ENCODE peak calls at places on chromosomes 1 and 21, in seven cellular contexts. One of them, this sample, is unnamed.

GRCh38 chr1:159851386-159851785 is 11.1 kb downstream of the VSIG8 start:
- DNase-seq in psoas muscle: no peak
- DNase-seq in HTR-8/SVneo: no peak
- DNase-seq in GF-D8: no peak
- DNase-seq in cardiac muscle cell: no peak
- DNase-seq in GM20000: no peak
- DNase-seq in nephron progenitor cell: no peak
- DNase-seq in this sample: peak; percentile 46

GRCh38 chr1:67890862-67891261 is 57.6 kb upstream of the GNG12 start:
- DNase-seq in HTR-8/SVneo: no peak
- DNase-seq in nephron progenitor cell: no peak
- DNase-seq in cardiac muscle cell: no peak
- DNase-seq in psoas muscle: no peak
- DNase-seq in GF-D8: no peak
- DNase-seq in GM20000: no peak
- DNase-seq in this sample: no peak

GRCh38 chr1:108478429-108479015 is 28.4 kb downstream of the NBPF6 start:
- DNase-seq in GM20000: no peak
- DNase-seq in cardiac muscle cell: no peak
- DNase-seq in GF-D8: no peak
- DNase-seq in nephron progenitor cell: no peak
- DNase-seq in psoas muscle: no peak
- DNase-seq in HTR-8/SVneo: no peak
- DNase-seq in this sample: no peak

GRCh38 chr1:117657031-117657430 is 51.2 kb downstream of the TENT5C start:
- DNase-seq in GM20000: no peak
- DNase-seq in nephron progenitor cell: no peak
- DNase-seq in GF-D8: no peak
- DNase-seq in HTR-8/SVneo: peak; percentile 65
- DNase-seq in psoas muscle: peak; percentile 69
- DNase-seq in cardiac muscle cell: peak; percentile 84
- DNase-seq in this sample: no peak

GRCh38 chr1:33823830-33824229 is 40.0 kb upstream of the HMGB4 start:
- DNase-seq in GM20000: no peak
- DNase-seq in GF-D8: no peak
- DNase-seq in cardiac muscle cell: no peak
- DNase-seq in HTR-8/SVneo: no peak
- DNase-seq in nephron progenitor cell: no peak
- DNase-seq in psoas muscle: no peak
- DNase-seq in this sample: no peak

GRCh38 chr1:230029244-230029643 is 37.8 kb upstream of the GALNT2 start:
- DNase-seq in GF-D8: no peak
- DNase-seq in cardiac muscle cell: no peak
- DNase-seq in GM20000: no peak
- DNase-seq in psoas muscle: no peak
- DNase-seq in HTR-8/SVneo: no peak
- DNase-seq in nephron progenitor cell: no peak
- DNase-seq in this sample: no peak

GRCh38 chr1:59750612-59751395 is 63.9 kb upstream of the HOOK1 start:
- DNase-seq in GM20000: no peak
- DNase-seq in nephron progenitor cell: no peak
- DNase-seq in GF-D8: no peak
- DNase-seq in HTR-8/SVneo: peak; percentile 53
- DNase-seq in cardiac muscle cell: peak; percentile 86
- DNase-seq in psoas muscle: no peak
- DNase-seq in this sample: no peak

GRCh38 chr21:45534591-45535331 is 7.5 kb downstream of the SLC19A1 start:
- DNase-seq in nephron progenitor cell: no peak
- DNase-seq in HTR-8/SVneo: no peak
- DNase-seq in GM20000: no peak
- DNase-seq in cardiac muscle cell: peak; percentile 38
- DNase-seq in GF-D8: no peak
- DNase-seq in psoas muscle: peak; percentile 62
- DNase-seq in this sample: no peak

GRCh38 chr1:24109686-24110475 is 2.1 kb downstream of the MYOM3 start:
- DNase-seq in GF-D8: no peak
- DNase-seq in cardiac muscle cell: no peak
- DNase-seq in psoas muscle: peak; percentile 51
- DNase-seq in nephron progenitor cell: no peak
- DNase-seq in HTR-8/SVneo: no peak
- DNase-seq in GM20000: no peak
- DNase-seq in this sample: no peak

GRCh38 chr1:75616436-75617433 is 5.8 kb upstream of the SLC44A5 start:
- DNase-seq in psoas muscle: peak; percentile 49
- DNase-seq in GF-D8: no peak
- DNase-seq in GM20000: no peak
- DNase-seq in HTR-8/SVneo: no peak
- DNase-seq in cardiac muscle cell: peak; percentile 60
- DNase-seq in nephron progenitor cell: peak; percentile 62
- DNase-seq in this sample: no peak

GRCh38 chr1:204074274-204075115 is 1.6 kb downstream of the SOX13 start:
- DNase-seq in GF-D8: no peak
- DNase-seq in GM20000: no peak
- DNase-seq in HTR-8/SVneo: peak; percentile 52
- DNase-seq in nephron progenitor cell: peak; percentile 64
- DNase-seq in cardiac muscle cell: peak; percentile 88
- DNase-seq in psoas muscle: peak; percentile 87
- DNase-seq in this sample: no peak

This sample was measured in AML-193.